ENCODE peak calls at places on chromosomes 11 and 22, in five cellular contexts. U is epithelial cell of esophagus, G is breast epithelium, V is uterus, B is left lung. O is an unnamed sample.
A peak's percentile ranks its signal among the peaks of the same experiment; 100 is the strongest.

GRCh38 chr22:48891688-48892380 is 935.8 kb downstream of the BRD1 start:
- DNase-seq in U (no peak), G (no peak), V (no peak), B (no peak), O (no peak)

GRCh38 chr11:2419638-2420501 is 19.3 kb downstream of the TSSC4 start:
- DNase-seq in U (peak; percentile 76), G (peak; percentile 71), V (peak; percentile 86), B (peak; percentile 72), O (peak; percentile 54)

GRCh38 chr22:29912605-29913398 is 29.8 kb downstream of the MTMR3 start:
- DNase-seq in U (peak; percentile 14), G (no peak), V (no peak), B (no peak), O (no peak)

GRCh38 chr22:43925433-43926348 is 2.1 kb downstream of the PNPLA3 start:
- DNase-seq in U (peak; percentile 86), G (no peak), V (no peak), B (no peak), O (no peak)

GRCh38 chr11:19664896-19665548 is 47.6 kb upstream of the NAV2 start:
- DNase-seq in U (peak; percentile 39), G (no peak), V (no peak), B (peak; percentile 44), O (no peak)

GRCh38 chr11:105582497-105582896 is 27.4 kb upstream of the GRIA4 start:
- DNase-seq in U (peak; percentile 2), G (no peak), V (no peak), B (no peak), O (no peak)

GRCh38 chr22:19962909-19963806 is 21.5 kb upstream of the TXNRD2 start:
- DNase-seq in U (peak; percentile 98), G (peak; percentile 97), V (no peak), B (peak; percentile 87), O (peak; percentile 66)

GRCh38 chr22:30285176-30285845 is 4.0 kb downstream of the CASTOR1 start:
- DNase-seq in U (no peak), G (no peak), V (no peak), B (no peak), O (no peak)

GRCh38 chr22:29840498-29840897 is 2.4 kb upstream of the ASCC2 start:
- DNase-seq in U (peak; percentile 83), G (no peak), V (no peak), B (no peak), O (no peak)

GRCh38 chr11:373716-374551 is 4.6 kb downstream of the B4GALNT4 start:
- DNase-seq in U (no peak), G (no peak), V (no peak), B (no peak), O (no peak)

DNA sequence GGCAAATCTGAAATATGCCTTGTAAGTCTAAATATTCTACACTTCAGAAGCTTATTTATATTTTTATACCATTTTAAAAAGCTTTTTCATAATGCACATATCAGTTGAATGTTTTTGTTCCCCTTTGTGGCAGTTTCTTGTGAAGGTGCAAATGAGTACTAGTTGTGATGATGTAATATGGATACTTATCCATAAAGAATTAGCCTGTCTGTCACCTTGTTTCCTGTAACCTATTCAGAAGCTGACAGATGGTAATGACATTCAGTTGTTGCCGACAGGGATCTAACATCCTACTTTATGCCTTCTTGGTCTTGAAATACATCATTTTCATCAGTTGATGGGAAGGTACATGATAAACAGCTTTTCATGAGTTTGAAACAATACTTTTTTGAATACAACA is 2.9 kb downstream of the QSER1 start:
- DNase-seq in U (no peak), G (no peak), V (no peak), B (no peak), O (no peak)
- TF ChIP-seq CTCF in U (no peak), G (no peak), V (no peak), B (no peak), O (no peak)

GRCh38 chr22:39291501-39291900 is 27.9 kb downstream of the RPL3 start:
- DNase-seq in U (no peak), G (no peak), V (no peak), B (no peak), O (no peak)
- TF ChIP-seq CTCF in U (peak; percentile 3), G (no peak), V (no peak), B (no peak), O (no peak)

GRCh38 chr11:119602745-119603373 is 126.1 kb downstream of the NECTIN1 start:
- DNase-seq in U (no peak), G (no peak), V (no peak), B (no peak), O (no peak)
- TF ChIP-seq CTCF in U (no peak), G (no peak), V (no peak), B (no peak), O (no peak)

DNA sequence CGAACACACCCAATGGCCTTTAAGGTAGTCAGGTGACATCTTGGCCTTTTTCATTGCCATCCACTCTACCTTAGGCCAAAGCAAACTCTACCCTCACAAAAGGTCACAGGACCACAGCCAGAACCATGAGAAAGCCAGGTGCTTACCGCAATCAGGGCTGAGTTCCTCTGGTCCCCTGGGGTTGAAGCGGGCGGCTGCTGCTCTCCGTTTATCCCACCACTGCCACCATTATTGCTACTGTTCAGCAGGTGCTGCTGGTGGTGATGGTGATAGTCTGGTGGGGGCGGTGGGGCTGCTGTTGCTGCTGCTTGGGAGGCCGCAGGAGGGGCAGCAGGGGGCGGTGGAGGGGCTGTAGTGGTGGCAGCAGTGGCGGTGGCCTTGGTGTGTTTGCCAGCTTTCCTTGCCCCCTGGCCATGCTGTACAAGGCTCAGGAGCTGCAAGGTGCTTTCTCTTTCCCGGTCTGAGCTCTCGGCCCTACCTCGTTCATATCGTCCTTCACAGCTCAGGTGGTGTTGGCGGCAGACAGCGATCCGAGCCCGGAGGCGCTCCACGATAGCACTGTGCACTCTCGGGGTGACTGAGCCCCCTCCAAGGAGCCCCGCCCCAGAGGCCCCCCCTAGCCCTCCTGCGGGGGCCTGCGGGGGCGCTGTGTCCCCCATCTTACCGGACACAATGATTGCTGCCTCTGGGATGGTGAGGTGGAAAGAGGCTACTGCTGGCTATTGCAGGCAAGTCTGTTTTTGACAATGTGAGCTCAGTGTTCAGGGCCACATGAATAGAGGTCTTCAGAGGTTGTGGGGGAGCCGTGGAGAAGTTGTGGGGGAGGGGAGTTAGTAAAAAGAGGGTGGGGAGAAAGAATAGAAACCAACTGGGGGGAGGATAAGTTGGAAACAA is 1.5 kb downstream of the MAML2 start:
- DNase-seq in U (peak; percentile 39), G (peak; percentile 62), V (peak; percentile 67), B (no peak), O (no peak)
- TF ChIP-seq CTCF in U (peak; percentile 27), G (peak; percentile 57), V (peak; percentile 44), B (no peak), O (no peak)

DNA sequence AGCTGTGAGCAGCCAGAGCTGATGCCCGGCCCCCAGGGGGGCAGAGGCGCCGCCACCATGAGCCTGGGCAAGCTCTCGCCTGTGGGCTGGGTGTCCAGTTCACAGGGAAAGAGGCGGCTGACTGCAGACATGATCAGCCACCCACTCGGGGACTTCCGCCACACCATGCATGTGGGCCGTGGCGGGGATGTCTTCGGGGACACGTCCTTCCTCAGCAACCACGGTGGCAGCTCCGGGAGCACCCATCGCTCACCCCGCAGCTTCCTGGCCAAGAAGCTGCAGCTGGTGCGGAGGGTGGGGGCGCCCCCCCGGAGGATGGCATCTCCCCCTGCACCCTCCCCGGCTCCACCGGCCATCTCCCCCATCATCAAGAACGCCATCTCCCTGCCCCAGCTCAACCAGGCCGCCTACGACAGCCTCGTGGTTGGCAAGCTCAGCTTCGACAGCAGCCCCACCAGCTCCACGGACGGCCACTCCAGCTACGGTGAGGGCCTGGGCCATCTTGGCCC is 6.1 kb downstream of the CDC42EP1 start:
- DNase-seq in U (no peak), G (no peak), V (no peak), B (peak; percentile 61), O (no peak)
- TF ChIP-seq CTCF in U (no peak), G (no peak), V (no peak), B (no peak), O (no peak)

O was measured in mesothelial cell of epicardium.